ENCODE peak calls at places on chromosomes 3 and 15, in six cellular contexts. One of them, this sample, is unnamed.

GRCh38 chr15:69224383-69224782 is 63.9 kb downstream of the GLCE start:
- DNase-seq in LHCN-M2: no peak
- DNase-seq in stimulated activated CD4-positive, alpha-beta T cell treated with anti-CD3 and anti-CD28 coated beads, Interleukin-2, amount 100 ng/mL, for 48 hours: no peak
- DNase-seq in RWPE1: no peak
- DNase-seq in A549: no peak
- DNase-seq in fibroblast of villous mesenchyme: no peak
- DNase-seq in this sample: no peak

GRCh38 chr15:51536965-51537574 is 85.5 kb downstream of the DMXL2 start:
- DNase-seq in LHCN-M2: peak
- DNase-seq in A549: peak
- DNase-seq in RWPE1: peak
- DNase-seq in stimulated activated CD4-positive, alpha-beta T cell treated with anti-CD3 and anti-CD28 coated beads, Interleukin-2, amount 100 ng/mL, for 48 hours: no peak
- DNase-seq in fibroblast of villous mesenchyme: peak
- DNase-seq in this sample: no peak

GRCh38 chr3:64674591-64675076 is 13.2 kb downstream of the ADAMTS9 start:
- DNase-seq in RWPE1: no peak
- DNase-seq in LHCN-M2: no peak
- DNase-seq in stimulated activated CD4-positive, alpha-beta T cell treated with anti-CD3 and anti-CD28 coated beads, Interleukin-2, amount 100 ng/mL, for 48 hours: no peak
- DNase-seq in fibroblast of villous mesenchyme: no peak
- DNase-seq in A549: no peak
- DNase-seq in this sample: no peak

GRCh38 chr3:147305533-147306241 is 100.7 kb downstream of the ZIC4 start:
- DNase-seq in fibroblast of villous mesenchyme: no peak
- DNase-seq in A549: no peak
- DNase-seq in LHCN-M2: no peak
- DNase-seq in RWPE1: no peak
- DNase-seq in stimulated activated CD4-positive, alpha-beta T cell treated with anti-CD3 and anti-CD28 coated beads, Interleukin-2, amount 100 ng/mL, for 48 hours: no peak
- DNase-seq in this sample: no peak

GRCh38 chr15:29613951-29614382 is 208.3 kb downstream of the TJP1 start:
- DNase-seq in A549: peak
- DNase-seq in RWPE1: peak
- DNase-seq in fibroblast of villous mesenchyme: peak
- DNase-seq in LHCN-M2: no peak
- DNase-seq in stimulated activated CD4-positive, alpha-beta T cell treated with anti-CD3 and anti-CD28 coated beads, Interleukin-2, amount 100 ng/mL, for 48 hours: peak
- DNase-seq in this sample: no peak

GRCh38 chr3:177824841-177825240 is 627.6 kb upstream of the TBL1XR1 start:
- DNase-seq in RWPE1: no peak
- DNase-seq in LHCN-M2: no peak
- DNase-seq in fibroblast of villous mesenchyme: no peak
- DNase-seq in A549: no peak
- DNase-seq in stimulated activated CD4-positive, alpha-beta T cell treated with anti-CD3 and anti-CD28 coated beads, Interleukin-2, amount 100 ng/mL, for 48 hours: no peak
- DNase-seq in this sample: no peak

GRCh38 chr15:60520041-60520824 is 41.3 kb upstream of the ICE2 start:
- DNase-seq in fibroblast of villous mesenchyme: no peak
- DNase-seq in LHCN-M2: peak
- DNase-seq in RWPE1: peak
- DNase-seq in A549: no peak
- DNase-seq in stimulated activated CD4-positive, alpha-beta T cell treated with anti-CD3 and anti-CD28 coated beads, Interleukin-2, amount 100 ng/mL, for 48 hours: no peak
- DNase-seq in this sample: no peak

GRCh38 chr3:189936210-189936609 is 184.5 kb downstream of the P3H2 start:
- DNase-seq in stimulated activated CD4-positive, alpha-beta T cell treated with anti-CD3 and anti-CD28 coated beads, Interleukin-2, amount 100 ng/mL, for 48 hours: no peak
- DNase-seq in A549: no peak
- DNase-seq in RWPE1: peak
- DNase-seq in fibroblast of villous mesenchyme: no peak
- DNase-seq in LHCN-M2: no peak
- DNase-seq in this sample: no peak

GRCh38 chr3:150370982-150371381 is 37.1 kb upstream of the TSC22D2 start:
- DNase-seq in A549: no peak
- DNase-seq in LHCN-M2: no peak
- DNase-seq in fibroblast of villous mesenchyme: no peak
- DNase-seq in RWPE1: no peak
- DNase-seq in stimulated activated CD4-positive, alpha-beta T cell treated with anti-CD3 and anti-CD28 coated beads, Interleukin-2, amount 100 ng/mL, for 48 hours: no peak
- DNase-seq in this sample: no peak

GRCh38 chr3:128338536-128339400 is 127.9 kb downstream of the DNAJB8 start:
- DNase-seq in fibroblast of villous mesenchyme: no peak
- DNase-seq in stimulated activated CD4-positive, alpha-beta T cell treated with anti-CD3 and anti-CD28 coated beads, Interleukin-2, amount 100 ng/mL, for 48 hours: no peak
- DNase-seq in A549: no peak
- DNase-seq in RWPE1: no peak
- DNase-seq in LHCN-M2: no peak
- DNase-seq in this sample: no peak

GRCh38 chr15:77516786-77517185 is 96.1 kb downstream of the HMG20A start:
- DNase-seq in LHCN-M2: no peak
- DNase-seq in A549: no peak
- DNase-seq in RWPE1: no peak
- DNase-seq in stimulated activated CD4-positive, alpha-beta T cell treated with anti-CD3 and anti-CD28 coated beads, Interleukin-2, amount 100 ng/mL, for 48 hours: no peak
- DNase-seq in fibroblast of villous mesenchyme: no peak
- DNase-seq in this sample: no peak

GRCh38 chr3:39414421-39414907 is 7.9 kb downstream of the RPSA start:
- DNase-seq in stimulated activated CD4-positive, alpha-beta T cell treated with anti-CD3 and anti-CD28 coated beads, Interleukin-2, amount 100 ng/mL, for 48 hours: peak
- DNase-seq in A549: no peak
- DNase-seq in LHCN-M2: no peak
- DNase-seq in RWPE1: no peak
- DNase-seq in fibroblast of villous mesenchyme: no peak
- DNase-seq in this sample: no peak

GRCh38 chr3:150005243-150006102 is 34.8 kb upstream of the PFN2 start:
- DNase-seq in LHCN-M2: peak
- DNase-seq in A549: no peak
- DNase-seq in stimulated activated CD4-positive, alpha-beta T cell treated with anti-CD3 and anti-CD28 coated beads, Interleukin-2, amount 100 ng/mL, for 48 hours: no peak
- DNase-seq in RWPE1: peak
- DNase-seq in fibroblast of villous mesenchyme: peak
- DNase-seq in this sample: no peak

GRCh38 chr15:63244399-63244798 is 33.0 kb upstream of the APH1B start:
- DNase-seq in fibroblast of villous mesenchyme: peak
- DNase-seq in A549: no peak
- DNase-seq in RWPE1: peak
- DNase-seq in stimulated activated CD4-positive, alpha-beta T cell treated with anti-CD3 and anti-CD28 coated beads, Interleukin-2, amount 100 ng/mL, for 48 hours: no peak
- DNase-seq in LHCN-M2: peak
- DNase-seq in this sample: no peak

GRCh38 chr3:21013566-21013965 is 737.4 kb downstream of the ZNF385D start:
- DNase-seq in RWPE1: no peak
- DNase-seq in A549: no peak
- DNase-seq in LHCN-M2: no peak
- DNase-seq in stimulated activated CD4-positive, alpha-beta T cell treated with anti-CD3 and anti-CD28 coated beads, Interleukin-2, amount 100 ng/mL, for 48 hours: no peak
- DNase-seq in fibroblast of villous mesenchyme: no peak
- DNase-seq in this sample: no peak

GRCh38 chr3:38454179-38454883 is 641 bp downstream of the ACVR2B start:
- DNase-seq in RWPE1: peak
- DNase-seq in fibroblast of villous mesenchyme: peak
- DNase-seq in stimulated activated CD4-positive, alpha-beta T cell treated with anti-CD3 and anti-CD28 coated beads, Interleukin-2, amount 100 ng/mL, for 48 hours: peak
- DNase-seq in LHCN-M2: no peak
- DNase-seq in A549: peak
- DNase-seq in this sample: peak

GRCh38 chr15:70863450-70864218 is 9.7 kb upstream of the LARP6 start:
- DNase-seq in A549: peak
- DNase-seq in fibroblast of villous mesenchyme: no peak
- DNase-seq in stimulated activated CD4-positive, alpha-beta T cell treated with anti-CD3 and anti-CD28 coated beads, Interleukin-2, amount 100 ng/mL, for 48 hours: no peak
- DNase-seq in RWPE1: peak
- DNase-seq in LHCN-M2: peak
- DNase-seq in this sample: peak

GRCh38 chr15:52113246-52113645 is 671 bp upstream of the BCL2L10 start:
- DNase-seq in LHCN-M2: peak
- DNase-seq in RWPE1: no peak
- DNase-seq in stimulated activated CD4-positive, alpha-beta T cell treated with anti-CD3 and anti-CD28 coated beads, Interleukin-2, amount 100 ng/mL, for 48 hours: no peak
- DNase-seq in A549: no peak
- DNase-seq in fibroblast of villous mesenchyme: no peak
- DNase-seq in this sample: no peak

GRCh38 chr3:94568041-94568440 is 505.2 kb downstream of the NSUN3 start:
- DNase-seq in RWPE1: no peak
- DNase-seq in fibroblast of villous mesenchyme: no peak
- DNase-seq in A549: no peak
- DNase-seq in stimulated activated CD4-positive, alpha-beta T cell treated with anti-CD3 and anti-CD28 coated beads, Interleukin-2, amount 100 ng/mL, for 48 hours: no peak
- DNase-seq in LHCN-M2: no peak
- DNase-seq in this sample: no peak

GRCh38 chr3:101461451-101461850 is 51.6 kb downstream of the SENP7 start:
- DNase-seq in LHCN-M2: no peak
- DNase-seq in fibroblast of villous mesenchyme: no peak
- DNase-seq in A549: no peak
- DNase-seq in stimulated activated CD4-positive, alpha-beta T cell treated with anti-CD3 and anti-CD28 coated beads, Interleukin-2, amount 100 ng/mL, for 48 hours: no peak
- DNase-seq in RWPE1: no peak
- DNase-seq in this sample: no peak

GRCh38 chr3:176274161-176274560 is 923.1 kb downstream of the TBL1XR1 start:
- DNase-seq in A549: no peak
- DNase-seq in fibroblast of villous mesenchyme: no peak
- DNase-seq in RWPE1: no peak
- DNase-seq in LHCN-M2: no peak
- DNase-seq in stimulated activated CD4-positive, alpha-beta T cell treated with anti-CD3 and anti-CD28 coated beads, Interleukin-2, amount 100 ng/mL, for 48 hours: no peak
- DNase-seq in this sample: no peak

GRCh38 chr15:38080651-38081271 is 146.3 kb downstream of the TMCO5A start:
- DNase-seq in RWPE1: no peak
- DNase-seq in LHCN-M2: no peak
- DNase-seq in fibroblast of villous mesenchyme: no peak
- DNase-seq in stimulated activated CD4-positive, alpha-beta T cell treated with anti-CD3 and anti-CD28 coated beads, Interleukin-2, amount 100 ng/mL, for 48 hours: no peak
- DNase-seq in A549: no peak
- DNase-seq in this sample: no peak

GRCh38 chr15:29003446-29004233 is 117.9 kb downstream of the APBA2 start:
- DNase-seq in stimulated activated CD4-positive, alpha-beta T cell treated with anti-CD3 and anti-CD28 coated beads, Interleukin-2, amount 100 ng/mL, for 48 hours: no peak
- DNase-seq in LHCN-M2: no peak
- DNase-seq in A549: no peak
- DNase-seq in RWPE1: peak
- DNase-seq in fibroblast of villous mesenchyme: no peak
- DNase-seq in this sample: no peak

GRCh38 chr15:53323197-53323596 is 436.3 kb downstream of the WDR72 start:
- DNase-seq in stimulated activated CD4-positive, alpha-beta T cell treated with anti-CD3 and anti-CD28 coated beads, Interleukin-2, amount 100 ng/mL, for 48 hours: no peak
- DNase-seq in fibroblast of villous mesenchyme: no peak
- DNase-seq in LHCN-M2: no peak
- DNase-seq in RWPE1: no peak
- DNase-seq in A549: no peak
- DNase-seq in this sample: no peak

GRCh38 chr3:171838218-171838720 is 4.9 kb upstream of the TMEM212 start:
- DNase-seq in LHCN-M2: peak
- DNase-seq in fibroblast of villous mesenchyme: peak
- DNase-seq in RWPE1: no peak
- DNase-seq in stimulated activated CD4-positive, alpha-beta T cell treated with anti-CD3 and anti-CD28 coated beads, Interleukin-2, amount 100 ng/mL, for 48 hours: no peak
- DNase-seq in A549: no peak
- DNase-seq in this sample: no peak

GRCh38 chr3:24365168-24365567 is 129.5 kb downstream of the THRB start:
- DNase-seq in stimulated activated CD4-positive, alpha-beta T cell treated with anti-CD3 and anti-CD28 coated beads, Interleukin-2, amount 100 ng/mL, for 48 hours: no peak
- DNase-seq in A549: peak
- DNase-seq in fibroblast of villous mesenchyme: peak
- DNase-seq in RWPE1: peak
- DNase-seq in LHCN-M2: peak
- DNase-seq in this sample: peak

GRCh38 chr3:64203216-64203615 is 22.1 kb downstream of the PRICKLE2 start:
- DNase-seq in A549: no peak
- DNase-seq in RWPE1: no peak
- DNase-seq in stimulated activated CD4-positive, alpha-beta T cell treated with anti-CD3 and anti-CD28 coated beads, Interleukin-2, amount 100 ng/mL, for 48 hours: no peak
- DNase-seq in fibroblast of villous mesenchyme: no peak
- DNase-seq in LHCN-M2: no peak
- DNase-seq in this sample: no peak

GRCh38 chr3:197908957-197909701 is 40.9 kb upstream of the RPL35A start:
- DNase-seq in A549: no peak
- DNase-seq in LHCN-M2: no peak
- DNase-seq in stimulated activated CD4-positive, alpha-beta T cell treated with anti-CD3 and anti-CD28 coated beads, Interleukin-2, amount 100 ng/mL, for 48 hours: no peak
- DNase-seq in fibroblast of villous mesenchyme: no peak
- DNase-seq in RWPE1: no peak
- DNase-seq in this sample: no peak

GRCh38 chr3:124780356-124780755 is 50.1 kb downstream of the UMPS start:
- DNase-seq in stimulated activated CD4-positive, alpha-beta T cell treated with anti-CD3 and anti-CD28 coated beads, Interleukin-2, amount 100 ng/mL, for 48 hours: no peak
- DNase-seq in LHCN-M2: peak
- DNase-seq in RWPE1: no peak
- DNase-seq in A549: no peak
- DNase-seq in fibroblast of villous mesenchyme: peak
- DNase-seq in this sample: no peak

GRCh38 chr3:156819842-156820686 is 6.1 kb upstream of the LEKR1 start:
- DNase-seq in stimulated activated CD4-positive, alpha-beta T cell treated with anti-CD3 and anti-CD28 coated beads, Interleukin-2, amount 100 ng/mL, for 48 hours: no peak
- DNase-seq in fibroblast of villous mesenchyme: peak
- DNase-seq in LHCN-M2: peak
- DNase-seq in A549: no peak
- DNase-seq in RWPE1: no peak
- DNase-seq in this sample: no peak

GRCh38 chr3:82376883-82377282 is 615.4 kb upstream of the GBE1 start:
- DNase-seq in RWPE1: no peak
- DNase-seq in fibroblast of villous mesenchyme: no peak
- DNase-seq in stimulated activated CD4-positive, alpha-beta T cell treated with anti-CD3 and anti-CD28 coated beads, Interleukin-2, amount 100 ng/mL, for 48 hours: no peak
- DNase-seq in A549: no peak
- DNase-seq in LHCN-M2: peak
- DNase-seq in this sample: no peak

GRCh38 chr3:127438371-127438770 is 150.5 kb upstream of the PRR20G start:
- DNase-seq in fibroblast of villous mesenchyme: no peak
- DNase-seq in A549: no peak
- DNase-seq in LHCN-M2: no peak
- DNase-seq in RWPE1: no peak
- DNase-seq in stimulated activated CD4-positive, alpha-beta T cell treated with anti-CD3 and anti-CD28 coated beads, Interleukin-2, amount 100 ng/mL, for 48 hours: no peak
- DNase-seq in this sample: no peak

GRCh38 chr3:18556503-18556902 is 131.4 kb upstream of the SATB1 start:
- DNase-seq in A549: no peak
- DNase-seq in LHCN-M2: peak
- DNase-seq in RWPE1: no peak
- DNase-seq in fibroblast of villous mesenchyme: no peak
- DNase-seq in stimulated activated CD4-positive, alpha-beta T cell treated with anti-CD3 and anti-CD28 coated beads, Interleukin-2, amount 100 ng/mL, for 48 hours: peak
- DNase-seq in this sample: no peak

GRCh38 chr15:48536681-48537091 is 108.8 kb downstream of the FBN1 start:
- DNase-seq in fibroblast of villous mesenchyme: peak
- DNase-seq in stimulated activated CD4-positive, alpha-beta T cell treated with anti-CD3 and anti-CD28 coated beads, Interleukin-2, amount 100 ng/mL, for 48 hours: no peak
- DNase-seq in A549: no peak
- DNase-seq in RWPE1: no peak
- DNase-seq in LHCN-M2: peak
- DNase-seq in this sample: no peak

GRCh38 chr3:122758877-122759670 is 34.6 kb downstream of the HSPBAP1 start:
- DNase-seq in fibroblast of villous mesenchyme: peak
- DNase-seq in A549: no peak
- DNase-seq in RWPE1: no peak
- DNase-seq in stimulated activated CD4-positive, alpha-beta T cell treated with anti-CD3 and anti-CD28 coated beads, Interleukin-2, amount 100 ng/mL, for 48 hours: no peak
- DNase-seq in LHCN-M2: no peak
- DNase-seq in this sample: no peak

GRCh38 chr3:42129014-42129953 is 38.1 kb downstream of the TRAK1 start:
- DNase-seq in fibroblast of villous mesenchyme: peak
- DNase-seq in stimulated activated CD4-positive, alpha-beta T cell treated with anti-CD3 and anti-CD28 coated beads, Interleukin-2, amount 100 ng/mL, for 48 hours: no peak
- DNase-seq in LHCN-M2: peak
- DNase-seq in RWPE1: peak
- DNase-seq in A549: peak
- DNase-seq in this sample: no peak

This sample was measured in H54.